ENCODE peak calls at places on chromosomes 7 and 10, in eight cellular contexts. One of them, this sample, is unnamed.

GRCh38 chr7:1539346-1540321 is 9.1 kb downstream of the MAFK start:
- DNase-seq in NCI-H748 treated with DMSO at 0.1 percent for 48 hours: no peak
- DNase-seq in HFF-Myc: no peak
- DNase-seq in posterior cingulate gyrus: no peak
- DNase-seq in stimulated activated CD4-positive, alpha-beta T cell treated with anti-CD3 and anti-CD28 coated beads, Interleukin-1b, Interleukin-23, amount 100 ng/mL, for 24 hours: no peak
- DNase-seq in CD8-positive, alpha-beta memory T cell: no peak
- DNase-seq in aorta: no peak
- DNase-seq in H4: no peak
- DNase-seq in this sample: no peak

GRCh38 chr10:43068781-43069515 is 7.9 kb upstream of the RET start:
- DNase-seq in NCI-H748 treated with DMSO at 0.1 percent for 48 hours: no peak
- DNase-seq in stimulated activated CD4-positive, alpha-beta T cell treated with anti-CD3 and anti-CD28 coated beads, Interleukin-1b, Interleukin-23, amount 100 ng/mL, for 24 hours: no peak
- DNase-seq in CD8-positive, alpha-beta memory T cell: no peak
- DNase-seq in H4: no peak
- DNase-seq in posterior cingulate gyrus: no peak
- DNase-seq in aorta: peak; percentile 74
- DNase-seq in HFF-Myc: no peak
- DNase-seq in this sample: no peak

GRCh38 chr10:8158439-8159071 is 104.1 kb downstream of the GATA3 start:
- DNase-seq in HFF-Myc: no peak
- DNase-seq in aorta: no peak
- DNase-seq in H4: no peak
- DNase-seq in NCI-H748 treated with DMSO at 0.1 percent for 48 hours: no peak
- DNase-seq in stimulated activated CD4-positive, alpha-beta T cell treated with anti-CD3 and anti-CD28 coated beads, Interleukin-1b, Interleukin-23, amount 100 ng/mL, for 24 hours: no peak
- DNase-seq in posterior cingulate gyrus: no peak
- DNase-seq in CD8-positive, alpha-beta memory T cell: no peak
- DNase-seq in this sample: no peak

GRCh38 chr10:16441106-16441850 is 4.5 kb downstream of the PTER start:
- DNase-seq in NCI-H748 treated with DMSO at 0.1 percent for 48 hours: no peak
- DNase-seq in aorta: no peak
- DNase-seq in CD8-positive, alpha-beta memory T cell: no peak
- DNase-seq in HFF-Myc: no peak
- DNase-seq in H4: no peak
- DNase-seq in stimulated activated CD4-positive, alpha-beta T cell treated with anti-CD3 and anti-CD28 coated beads, Interleukin-1b, Interleukin-23, amount 100 ng/mL, for 24 hours: no peak
- DNase-seq in posterior cingulate gyrus: no peak
- DNase-seq in this sample: no peak

GRCh38 chr10:73965890-73966768 is 31.8 kb upstream of the VCL start:
- DNase-seq in aorta: peak; percentile 93
- DNase-seq in HFF-Myc: peak; percentile 99
- DNase-seq in stimulated activated CD4-positive, alpha-beta T cell treated with anti-CD3 and anti-CD28 coated beads, Interleukin-1b, Interleukin-23, amount 100 ng/mL, for 24 hours: no peak
- DNase-seq in posterior cingulate gyrus: peak; percentile 39
- DNase-seq in CD8-positive, alpha-beta memory T cell: no peak
- DNase-seq in NCI-H748 treated with DMSO at 0.1 percent for 48 hours: no peak
- DNase-seq in H4: peak; percentile 99
- DNase-seq in this sample: no peak

GRCh38 chr7:66869660-66870450 is 51.2 kb upstream of the TMEM248 start:
- DNase-seq in stimulated activated CD4-positive, alpha-beta T cell treated with anti-CD3 and anti-CD28 coated beads, Interleukin-1b, Interleukin-23, amount 100 ng/mL, for 24 hours: no peak
- DNase-seq in H4: no peak
- DNase-seq in NCI-H748 treated with DMSO at 0.1 percent for 48 hours: no peak
- DNase-seq in posterior cingulate gyrus: no peak
- DNase-seq in CD8-positive, alpha-beta memory T cell: no peak
- DNase-seq in HFF-Myc: no peak
- DNase-seq in aorta: no peak
- DNase-seq in this sample: no peak

GRCh38 chr7:108073305-108074070 is 56.7 kb downstream of the LAMB4 start:
- DNase-seq in HFF-Myc: no peak
- DNase-seq in posterior cingulate gyrus: no peak
- DNase-seq in CD8-positive, alpha-beta memory T cell: no peak
- DNase-seq in NCI-H748 treated with DMSO at 0.1 percent for 48 hours: no peak
- DNase-seq in stimulated activated CD4-positive, alpha-beta T cell treated with anti-CD3 and anti-CD28 coated beads, Interleukin-1b, Interleukin-23, amount 100 ng/mL, for 24 hours: no peak
- DNase-seq in H4: no peak
- DNase-seq in aorta: no peak
- DNase-seq in this sample: no peak

GRCh38 chr10:86942441-86943315 is 14.7 kb downstream of the MMRN2 start:
- DNase-seq in stimulated activated CD4-positive, alpha-beta T cell treated with anti-CD3 and anti-CD28 coated beads, Interleukin-1b, Interleukin-23, amount 100 ng/mL, for 24 hours: no peak
- DNase-seq in HFF-Myc: no peak
- DNase-seq in aorta: no peak
- DNase-seq in NCI-H748 treated with DMSO at 0.1 percent for 48 hours: no peak
- DNase-seq in H4: no peak
- DNase-seq in posterior cingulate gyrus: no peak
- DNase-seq in CD8-positive, alpha-beta memory T cell: no peak
- DNase-seq in this sample: no peak

GRCh38 chr10:21141946-21142345 is 244.8 kb upstream of the NEBL start:
- DNase-seq in stimulated activated CD4-positive, alpha-beta T cell treated with anti-CD3 and anti-CD28 coated beads, Interleukin-1b, Interleukin-23, amount 100 ng/mL, for 24 hours: no peak
- DNase-seq in aorta: no peak
- DNase-seq in NCI-H748 treated with DMSO at 0.1 percent for 48 hours: no peak
- DNase-seq in H4: no peak
- DNase-seq in HFF-Myc: no peak
- DNase-seq in CD8-positive, alpha-beta memory T cell: no peak
- DNase-seq in posterior cingulate gyrus: no peak
- DNase-seq in this sample: no peak

GRCh38 chr7:55533050-55533728 is 39.1 kb downstream of the VOPP1 start:
- DNase-seq in HFF-Myc: no peak
- DNase-seq in stimulated activated CD4-positive, alpha-beta T cell treated with anti-CD3 and anti-CD28 coated beads, Interleukin-1b, Interleukin-23, amount 100 ng/mL, for 24 hours: peak; percentile 41
- DNase-seq in CD8-positive, alpha-beta memory T cell: peak; percentile 81
- DNase-seq in posterior cingulate gyrus: no peak
- DNase-seq in H4: no peak
- DNase-seq in aorta: no peak
- DNase-seq in NCI-H748 treated with DMSO at 0.1 percent for 48 hours: no peak
- DNase-seq in this sample: no peak

This sample was measured in esophagus muscularis mucosa.